ENCODE peak calls at places on chromosomes 12 and 14, in four cellular contexts. O, W, R and S are unnamed samples.

GRCh38 chr14:73759183-73759713 is 45.1 kb upstream of the PNMA1 start:
- DNase-seq in W (peak), R (no peak), O (peak), S (peak)

GRCh38 chr14:35915185-35915584 is 89.0 kb downstream of the BRMS1L start:
- DNase-seq in O (no peak), W (no peak), R (no peak), S (no peak)

GRCh38 chr12:95214466-95214865 is 2.8 kb downstream of the FGD6 start:
- DNase-seq in O (no peak), W (peak), R (no peak), S (no peak)

GRCh38 chr14:69170848-69171247 is 17.9 kb upstream of the DCAF5 start:
- DNase-seq in O (no peak), W (no peak), R (no peak), S (peak)

GRCh38 chr14:101665478-101666078 is 95.9 kb upstream of the PPP2R5C start:
- DNase-seq in O (peak), R (peak), W (peak), S (peak)

GRCh38 chr12:19273482-19274330 is 144.2 kb downstream of the PLEKHA5 start:
- DNase-seq in R (peak), O (no peak), W (peak), S (peak)

GRCh38 chr12:51866762-51867161 is 18.2 kb upstream of the FIGNL2 start:
- DNase-seq in R (no peak), W (no peak), O (no peak), S (no peak)

GRCh38 chr14:61368061-61368710 is 46.8 kb downstream of the PRKCH start:
- DNase-seq in W (no peak), O (no peak), R (no peak), S (no peak)

GRCh38 chr14:63287661-63288483 is 30.9 kb downstream of the GPHB5 start:
- DNase-seq in R (no peak), W (no peak), O (no peak), S (no peak)

GRCh38 chr12:81998761-81999378 is 239.7 kb upstream of the PPFIA2 start:
- DNase-seq in O (no peak), R (no peak), W (peak), S (peak)

GRCh38 chr12:53483225-53483978 is 15.9 kb downstream of the MAP3K12 start:
- DNase-seq in O (no peak), R (no peak), W (no peak), S (no peak)

GRCh38 chr12:53482626-53483165 is 16.6 kb downstream of the MAP3K12 start:
- DNase-seq in R (no peak), O (no peak), W (no peak), S (no peak)

GRCh38 chr12:53481108-53481442 is 18.2 kb downstream of the MAP3K12 start:
- DNase-seq in R (no peak), W (no peak), O (no peak), S (no peak)

GRCh38 chr12:53480425-53481107 is 18.7 kb downstream of the MAP3K12 start:
- DNase-seq in W (no peak), R (no peak), O (no peak), S (no peak)

GRCh38 chr12:53481957-53482586 is 17.2 kb downstream of the MAP3K12 start:
- DNase-seq in O (no peak), W (no peak), R (no peak), S (no peak)
- TF ChIP-seq CTCF in O (peak), W (peak), R (no peak), S (peak)

GRCh38 chr14:24299255-24300191 is at the start of the genes DHRS1 and NOP9:
- DNase-seq in O (peak), W (peak), R (no peak), S (peak)
- TF ChIP-seq CTCF in O (no peak), W (no peak), R (no peak), S (no peak)

GRCh38 chr12:104985206-104985605 is 910 bp upstream of the NOPCHAP1 start:
- DNase-seq in R (no peak), W (no peak), O (no peak), S (no peak)
- TF ChIP-seq CTCF in R (no peak), W (no peak), O (no peak), S (no peak)

GRCh38 chr12:26402648-26403047 is 207.3 kb downstream of the SSPN start:
- DNase-seq in W (no peak), R (no peak), O (no peak), S (no peak)
- TF ChIP-seq CTCF in W (peak), R (no peak), O (no peak), S (no peak)

DNA sequence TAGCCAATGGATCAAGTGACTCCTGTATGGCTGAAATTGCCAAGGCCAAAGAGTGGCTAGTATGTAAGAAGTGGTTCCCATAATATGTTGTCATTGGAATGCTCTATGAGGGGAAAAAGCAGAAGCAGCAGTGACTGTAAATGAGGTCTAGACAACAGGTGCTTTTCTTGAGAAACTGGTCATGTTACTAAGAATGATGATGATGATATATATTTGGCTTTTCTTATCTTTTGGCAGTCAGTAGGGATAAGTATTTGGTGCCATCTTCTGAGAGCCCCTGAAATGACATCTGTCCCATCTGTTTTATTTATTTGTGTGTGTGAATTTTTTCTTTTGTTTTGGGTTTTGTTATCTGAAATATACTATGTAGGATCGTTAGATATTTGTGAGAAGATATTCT is 141.7 kb downstream of the SYT1 start:
- DNase-seq in O (no peak), R (no peak), W (no peak), S (peak)
- TF ChIP-seq CTCF in O (no peak), R (no peak), W (peak), S (peak)